ENCODE peak calls at places on chromosomes 3 and 15, in five cellular contexts. P is sigmoid colon, S is esophagus muscularis mucosa, T is ovary, B is SK-N-SH. U is an unnamed sample.

GRCh38 chr3:70736009-70736408 is 423.6 kb upstream of the MDFIC2 start:
- DNase-seq in P (no peak), S (no peak), T (no peak), B (no peak), U (no peak)

GRCh38 chr3:15081960-15082664 is 16.8 kb downstream of the RBSN start:
- DNase-seq in P (no peak), S (no peak), T (no peak), B (no peak), U (no peak)

GRCh38 chr3:56624725-56625124 is 58.3 kb downstream of the TASOR start:
- DNase-seq in P (no peak), S (no peak), T (no peak), B (no peak), U (no peak)

GRCh38 chr3:153752405-153753027 is 368.7 kb upstream of the ARHGEF26 start:
- DNase-seq in P (no peak), S (no peak), T (no peak), B (no peak), U (no peak)

GRCh38 chr3:71537211-71537611 is 46.3 kb downstream of the FOXP1 start:
- DNase-seq in P (no peak), S (no peak), T (peak), B (no peak), U (no peak)

GRCh38 chr3:38651153-38651789 is 1.8 kb upstream of the SCN5A start:
- DNase-seq in P (peak), S (peak), T (peak), B (peak), U (peak)

GRCh38 chr3:119330181-119330580 is 36.0 kb downstream of the ARHGAP31 start:
- DNase-seq in P (no peak), S (no peak), T (no peak), B (no peak), U (no peak)

GRCh38 chr3:56087460-56087859 is 380.8 kb downstream of the ERC2 start:
- DNase-seq in P (no peak), S (no peak), T (no peak), B (no peak), U (no peak)

GRCh38 chr3:134609821-134610454 is 40.9 kb downstream of the KY start:
- DNase-seq in P (no peak), S (peak), T (no peak), B (no peak), U (no peak)

GRCh38 chr15:97013491-97013890 is 683.0 kb downstream of the NR2F2 start:
- DNase-seq in P (no peak), S (no peak), T (no peak), B (no peak), U (no peak)

GRCh38 chr15:87477759-87478687 is 778.5 kb downstream of the NTRK3 start:
- DNase-seq in P (peak), S (no peak), T (no peak), B (peak), U (no peak)

GRCh38 chr3:128193153-128193552 is 39.9 kb downstream of the EEFSEC start:
- DNase-seq in P (no peak), S (peak), T (no peak), B (no peak), U (no peak)

GRCh38 chr3:150091626-150092025 is 120.9 kb upstream of the PFN2 start:
- DNase-seq in P (no peak), S (no peak), T (no peak), B (no peak), U (no peak)

GRCh38 chr3:42655331-42655888 is 1.9 kb downstream of the ZBTB47 start:
- DNase-seq in P (peak), S (no peak), T (peak), B (peak), U (no peak)

GRCh38 chr15:77985031-77985930 is 92.2 kb downstream of the TBC1D2B start:
- DNase-seq in P (peak), S (no peak), T (peak), B (no peak), U (no peak)

GRCh38 chr3:57530071-57530608 is 14.0 kb downstream of the DNAH12 start:
- DNase-seq in P (no peak), S (no peak), T (no peak), B (peak), U (no peak)

GRCh38 chr3:119571688-119572087 is 7.6 kb upstream of the ADPRH start:
- DNase-seq in P (no peak), S (no peak), T (no peak), B (no peak), U (no peak)

GRCh38 chr3:126522363-126522788 is 1.6 kb upstream of the CHST13 start:
- DNase-seq in P (peak), S (no peak), T (peak), B (peak), U (peak)

GRCh38 chr3:126340943-126341754 is 16.1 kb downstream of the KLF15 start:
- DNase-seq in P (peak), S (no peak), T (peak), B (no peak), U (peak)

GRCh38 chr3:155083313-155083905 is 3.3 kb downstream of the MME start:
- DNase-seq in P (no peak), S (no peak), T (no peak), B (no peak), U (no peak)

GRCh38 chr15:29859981-29860745 is 37.9 kb upstream of the TJP1 start:
- DNase-seq in P (no peak), S (no peak), T (no peak), B (no peak), U (no peak)

GRCh38 chr3:151477596-151478375 is 16.9 kb upstream of the IGSF10 start:
- DNase-seq in P (no peak), S (no peak), T (no peak), B (no peak), U (no peak)

GRCh38 chr3:198079771-198080520 is 119.9 kb downstream of the LMLN start:
- DNase-seq in P (no peak), S (no peak), T (no peak), B (no peak), U (peak)

GRCh38 chr3:40152482-40153133 is 156.9 kb upstream of the EIF1B start:
- DNase-seq in P (no peak), S (peak), T (no peak), B (no peak), U (no peak)

GRCh38 chr3:4828279-4829030 is 150.8 kb upstream of the BHLHE40 start:
- DNase-seq in P (no peak), S (no peak), T (no peak), B (no peak), U (no peak)

GRCh38 chr3:50171540-50172301 is 16.6 kb downstream of the SEMA3F start:
- DNase-seq in P (no peak), S (no peak), T (no peak), B (no peak), U (peak)

GRCh38 chr15:39397883-39398282 is 183.0 kb upstream of the THBS1 start:
- DNase-seq in P (no peak), S (no peak), T (no peak), B (no peak), U (no peak)

GRCh38 chr3:169241928-169242751 is 421.4 kb downstream of the MECOM start:
- DNase-seq in P (peak), S (no peak), T (no peak), B (peak), U (no peak)

GRCh38 chr15:77901921-77902750 is 175.4 kb downstream of the TBC1D2B start:
- DNase-seq in P (peak), S (no peak), T (no peak), B (peak), U (no peak)

GRCh38 chr3:123783811-123784210 is 100.3 kb downstream of the MYLK start:
- DNase-seq in P (no peak), S (peak), T (no peak), B (no peak), U (peak)

GRCh38 chr15:64635486-64635815 is 139.9 kb downstream of the RBPMS2 start:
- DNase-seq in P (peak), S (no peak), T (no peak), B (peak), U (no peak)

GRCh38 chr3:193813506-193813850 is 220.5 kb downstream of the OPA1 start:
- DNase-seq in P (no peak), S (no peak), T (no peak), B (no peak), U (no peak)

GRCh38 chr3:106508331-106508893 is 639.6 kb upstream of the CBLB start:
- DNase-seq in P (no peak), S (no peak), T (no peak), B (no peak), U (no peak)

GRCh38 chr3:67018105-67018788 is 20.1 kb downstream of the KBTBD8 start:
- DNase-seq in P (no peak), S (no peak), T (peak), B (no peak), U (peak)

GRCh38 chr15:66108483-66109270 is 144.9 kb downstream of the MEGF11 start:
- DNase-seq in P (peak), S (no peak), T (no peak), B (no peak), U (no peak)

GRCh38 chr15:80989110-80989517 is 505 bp downstream of the MESD start:
- DNase-seq in P (no peak), S (no peak), T (no peak), B (no peak), U (no peak)

GRCh38 chr3:170558417-170558816 is 27.5 kb downstream of the SLC7A14 start:
- DNase-seq in P (no peak), S (no peak), T (no peak), B (no peak), U (no peak)

GRCh38 chr3:170555329-170555728 is 30.5 kb downstream of the SLC7A14 start:
- DNase-seq in P (no peak), S (no peak), T (no peak), B (no peak), U (no peak)

DNA sequence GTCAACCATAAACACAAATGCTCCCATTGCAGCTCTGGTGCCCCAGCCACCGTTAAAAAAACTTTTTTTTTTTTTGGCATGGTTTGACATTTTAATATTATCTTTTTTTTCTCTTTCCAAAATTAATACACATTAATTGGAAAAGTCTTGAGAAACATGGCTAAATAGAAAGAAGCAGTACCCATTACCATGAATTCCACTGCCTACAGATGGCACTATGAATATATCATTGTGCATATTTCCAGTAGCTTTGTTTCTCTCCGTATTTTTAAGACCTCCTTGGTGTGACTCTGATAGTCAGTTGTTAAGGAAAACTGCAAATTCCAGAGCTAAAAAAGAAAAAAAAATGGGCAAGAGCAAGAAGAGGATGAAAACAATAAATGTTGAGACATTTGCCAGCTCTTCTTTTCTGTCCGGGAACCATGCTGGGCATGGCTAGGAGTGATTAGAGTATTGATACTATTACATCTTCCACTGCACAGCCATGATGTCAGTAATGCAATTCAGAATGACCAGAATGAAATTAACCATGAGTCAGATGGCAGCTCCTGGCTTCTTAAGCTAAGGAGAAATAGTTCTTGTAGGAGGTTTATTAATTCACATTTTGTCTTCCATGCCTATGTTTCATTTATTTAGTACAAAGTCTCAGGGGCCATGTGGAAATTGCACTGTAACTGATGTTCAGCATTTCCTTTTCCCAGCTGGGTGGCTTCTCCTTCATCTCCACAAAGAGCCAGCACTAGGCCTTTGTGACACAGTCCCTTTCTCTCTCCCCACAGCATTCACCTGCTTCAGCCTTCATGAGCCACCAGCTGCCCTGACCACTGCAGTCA is 31.9 kb downstream of the SLC7A14 start:
- DNase-seq in P (no peak), S (peak), T (no peak), B (no peak), U (no peak)
- TF ChIP-seq CTCF in P (no peak), S (no peak), T (no peak), B (peak), U (no peak)

GRCh38 chr3:182315313-182315712 is 478.0 kb upstream of the ATP11B start:
- DNase-seq in P (no peak), S (no peak), T (no peak), B (no peak), U (no peak)
- TF ChIP-seq EP300 in P (no peak), S (no peak), T (no peak), B (no peak), U (no peak)

GRCh38 chr3:98884675-98885371 is 16.7 kb downstream of the DCBLD2 start:
- DNase-seq in P (no peak), S (no peak), T (no peak), B (no peak), U (no peak)

GRCh38 chr3:98886525-98886924 is 15.0 kb downstream of the DCBLD2 start:
- DNase-seq in P (no peak), S (no peak), T (no peak), B (no peak), U (no peak)

GRCh38 chr3:98885851-98886250 is 15.6 kb downstream of the DCBLD2 start:
- DNase-seq in P (no peak), S (no peak), T (no peak), B (peak), U (no peak)

GRCh38 chr3:98890181-98890882 is 11.2 kb downstream of the DCBLD2 start:
- DNase-seq in P (no peak), S (no peak), T (no peak), B (no peak), U (no peak)

DNA sequence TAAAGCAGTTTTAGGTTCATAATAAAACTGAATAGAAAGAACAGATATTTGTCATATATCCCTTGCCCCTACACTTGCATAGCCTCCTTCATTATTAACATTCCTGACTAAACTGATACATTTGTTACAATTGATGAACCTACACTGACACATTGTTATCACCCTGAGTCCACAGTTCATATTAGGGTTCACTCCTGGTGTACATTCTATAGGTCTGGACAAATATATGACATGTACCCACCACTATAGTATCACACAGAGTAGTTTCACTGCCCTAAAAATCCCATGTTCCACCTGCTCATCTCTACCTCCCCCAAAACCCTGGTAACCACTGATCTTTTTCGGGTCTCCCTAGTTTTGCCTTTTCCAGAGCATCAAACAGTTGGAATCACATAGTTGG is 13.8 kb downstream of the DCBLD2 start:
- DNase-seq in P (no peak), S (no peak), T (no peak), B (no peak), U (no peak)
- H3K4me3 ChIP-seq in P (no peak), S (no peak), T (no peak), B (no peak), U (no peak)

DNA sequence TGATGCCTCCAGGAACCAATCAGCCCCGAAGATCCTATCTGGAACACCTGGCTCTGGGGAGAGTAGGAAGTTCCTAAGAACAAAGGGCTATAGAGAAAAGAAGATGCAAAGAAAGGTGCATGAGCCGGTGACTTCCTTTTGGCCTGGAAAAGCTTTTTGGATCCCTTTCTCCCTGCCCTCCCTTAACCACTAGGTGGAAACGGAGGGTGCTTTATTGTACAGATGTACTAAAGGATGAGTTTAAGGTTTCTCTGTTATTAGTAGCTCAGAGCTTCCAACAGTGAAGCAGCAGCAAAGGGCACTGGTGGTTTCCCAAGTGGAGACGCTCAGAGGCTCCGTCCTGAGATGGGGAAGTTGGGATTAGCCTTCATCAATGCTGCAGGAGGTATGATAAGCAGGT is 6.0 kb upstream of the ADGRG7 start:
- DNase-seq in P (no peak), S (no peak), T (no peak), B (peak), U (no peak)
- TF ChIP-seq CTCF in P (no peak), S (peak), T (no peak), B (peak), U (no peak)

GRCh38 chr3:117114517-117115265 is 405.1 kb downstream of the TUSC7 start:
- DNase-seq in P (no peak), S (no peak), T (no peak), B (no peak), U (no peak)
- TF ChIP-seq EP300 in P (no peak), S (no peak), T (no peak), B (no peak), U (no peak)

GRCh38 chr3:144552642-144553041 is 581.0 kb downstream of the DIPK2A start:
- DNase-seq in P (no peak), S (no peak), T (no peak), B (no peak), U (no peak)

GRCh38 chr3:144546539-144546938 is 574.9 kb downstream of the DIPK2A start:
- DNase-seq in P (no peak), S (no peak), T (no peak), B (no peak), U (no peak)

GRCh38 chr3:144553301-144553700 is 581.7 kb downstream of the DIPK2A start:
- DNase-seq in P (no peak), S (no peak), T (no peak), B (no peak), U (no peak)

DNA sequence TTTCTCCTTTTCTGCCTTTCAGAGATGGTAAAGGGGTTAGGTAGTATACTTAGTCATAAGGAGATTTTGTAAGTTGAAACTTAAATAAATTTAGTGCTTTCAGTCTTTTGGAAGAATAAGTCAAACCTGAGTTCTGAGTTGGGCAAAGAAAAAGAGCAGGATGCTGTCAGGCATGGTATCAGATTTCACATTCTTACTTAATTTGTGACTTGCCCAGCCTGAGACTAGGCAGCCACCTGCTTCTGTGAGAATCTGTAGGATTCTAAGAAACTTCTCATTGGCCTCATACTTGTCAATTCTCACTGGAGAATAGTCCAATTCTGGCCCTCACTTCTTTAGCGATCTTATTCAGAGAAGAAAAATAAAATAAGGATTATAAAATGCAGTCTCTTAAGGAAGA is 577.5 kb downstream of the DIPK2A start:
- DNase-seq in P (no peak), S (no peak), T (no peak), B (no peak), U (no peak)
- H3K4me3 ChIP-seq in P (no peak), S (no peak), T (no peak), B (no peak), U (no peak)

GRCh38 chr3:12352253-12352652 is 63.4 kb downstream of the PPARG start:
- DNase-seq in P (no peak), S (no peak), T (no peak), B (no peak), U (no peak)
- TF ChIP-seq CTCF in P (no peak), S (no peak), T (no peak), B (peak), U (no peak)

DNA sequence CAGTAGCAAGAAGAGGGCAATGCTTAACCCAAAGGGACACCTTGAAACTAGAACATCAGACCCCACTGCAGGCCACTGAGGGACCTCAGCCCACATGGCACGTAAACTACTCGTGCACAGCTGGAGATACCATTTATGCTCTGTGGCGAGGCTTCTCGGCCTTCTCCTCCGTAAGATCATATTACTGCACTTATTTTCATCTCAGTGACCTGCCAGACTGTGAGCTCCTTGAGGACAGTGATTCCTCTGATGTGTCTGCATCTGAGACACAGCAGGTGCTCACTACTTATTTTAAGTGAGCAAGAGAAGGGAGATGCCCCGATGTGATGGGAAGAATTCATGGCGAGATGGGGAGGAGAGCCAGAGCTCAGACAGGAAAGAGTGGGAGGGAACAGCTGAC is 137.6 kb downstream of the RPLP1 start:
- DNase-seq in P (no peak), S (no peak), T (no peak), B (no peak), U (no peak)
- TF ChIP-seq EP300 in P (no peak), S (no peak), T (no peak), B (no peak), U (no peak)

DNA sequence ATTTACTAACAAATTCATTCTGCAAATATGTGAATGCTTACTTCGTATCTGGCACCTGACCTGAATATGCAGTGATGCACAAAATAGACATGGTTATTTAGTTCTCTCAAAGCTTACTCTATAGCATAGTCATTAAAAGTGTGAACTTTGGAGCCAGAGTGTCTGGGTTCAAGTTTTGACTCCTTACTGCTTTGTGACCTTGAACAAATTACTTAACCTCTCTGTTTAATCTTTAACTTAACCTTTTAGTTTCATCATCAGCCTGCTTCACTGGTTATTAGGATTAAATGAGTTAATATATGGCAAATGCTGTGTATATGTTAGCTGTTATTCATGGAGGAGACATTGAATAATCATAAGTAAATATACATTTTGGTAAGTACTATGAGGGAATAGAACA is 12.1 kb upstream of the MGA start:
- DNase-seq in P (no peak), S (no peak), T (no peak), B (no peak), U (no peak)
- H3K4me3 ChIP-seq in P (no peak), S (no peak), T (no peak), B (no peak), U (no peak)

U was measured in transverse colon.